ENCODE peak calls at places on chromosomes 16 and 17, in four cellular contexts. One of them, this sample, is unnamed. For H3K36me3, the result is how much of the 10 kb centered on the place peaks cover.

GRCh38 chr16:65773319-65773874 is 593.1 kb upstream of the CDH5 start:
- DNase-seq in WERI-Rb-1: no peak
- DNase-seq in breast epithelium: no peak
- DNase-seq in neural progenitor cell: no peak
- DNase-seq in this sample: peak

GRCh38 chr17:21161498-21162393 is 35.0 kb downstream of the DHRS7B start:
- DNase-seq in neural progenitor cell: no peak
- DNase-seq in WERI-Rb-1: no peak
- DNase-seq in breast epithelium: no peak
- DNase-seq in this sample: no peak

GRCh38 chr16:14510581-14510938 is 119.5 kb downstream of the PARN start:
- DNase-seq in breast epithelium: no peak
- DNase-seq in WERI-Rb-1: no peak
- DNase-seq in neural progenitor cell: no peak
- DNase-seq in this sample: no peak

GRCh38 chr17:64938925-64939474 is 19.7 kb upstream of the LRRC37A3 start:
- DNase-seq in neural progenitor cell: peak
- DNase-seq in breast epithelium: no peak
- DNase-seq in WERI-Rb-1: peak
- DNase-seq in this sample: peak

GRCh38 chr16:23508589-23509440 is 1.5 kb downstream of the GGA2 start:
- DNase-seq in breast epithelium: no peak
- DNase-seq in neural progenitor cell: peak
- DNase-seq in WERI-Rb-1: peak
- DNase-seq in this sample: peak

GRCh38 chr16:30567991-30568638 is 3.4 kb downstream of the ZNF688 start:
- DNase-seq in WERI-Rb-1: no peak
- DNase-seq in neural progenitor cell: no peak
- DNase-seq in breast epithelium: no peak
- DNase-seq in this sample: no peak

GRCh38 chr16:2954228-2954627 is 9.8 kb upstream of the KREMEN2 start:
- DNase-seq in breast epithelium: no peak
- DNase-seq in neural progenitor cell: no peak
- DNase-seq in WERI-Rb-1: peak
- DNase-seq in this sample: no peak

GRCh38 chr16:27195941-27196595 is 7.3 kb upstream of the KDM8 start:
- DNase-seq in WERI-Rb-1: no peak
- DNase-seq in neural progenitor cell: no peak
- DNase-seq in breast epithelium: no peak
- DNase-seq in this sample: no peak

GRCh38 chr17:48576479-48577309 is 1.5 kb downstream of the HOXB4 start:
- DNase-seq in WERI-Rb-1: no peak
- DNase-seq in breast epithelium: peak
- DNase-seq in neural progenitor cell: peak
- DNase-seq in this sample: peak

GRCh38 chr17:31582151-31582907 is 190.9 kb downstream of the RAB11FIP4 start:
- DNase-seq in neural progenitor cell: no peak
- DNase-seq in WERI-Rb-1: no peak
- DNase-seq in breast epithelium: peak
- DNase-seq in this sample: no peak

GRCh38 chr16:51989637-51990230 is 557.2 kb downstream of the TOX3 start:
- DNase-seq in breast epithelium: no peak
- DNase-seq in neural progenitor cell: no peak
- DNase-seq in WERI-Rb-1: no peak
- DNase-seq in this sample: no peak

GRCh38 chr16:64627288-64627687 is 494.6 kb downstream of the CDH11 start:
- DNase-seq in neural progenitor cell: peak
- DNase-seq in breast epithelium: no peak
- DNase-seq in WERI-Rb-1: no peak
- DNase-seq in this sample: peak

GRCh38 chr17:32912218-32912897 is 15.6 kb upstream of the TMEM98 start:
- DNase-seq in WERI-Rb-1: peak
- DNase-seq in breast epithelium: peak
- DNase-seq in neural progenitor cell: peak
- DNase-seq in this sample: no peak

GRCh38 chr17:66791337-66791736 is 43.6 kb upstream of the CACNG5 start:
- DNase-seq in breast epithelium: no peak
- DNase-seq in WERI-Rb-1: no peak
- DNase-seq in neural progenitor cell: no peak
- DNase-seq in this sample: peak

GRCh38 chr16:799111-799947 is 1.2 kb downstream of the GNG13 start:
- DNase-seq in neural progenitor cell: no peak
- DNase-seq in WERI-Rb-1: no peak
- DNase-seq in breast epithelium: no peak
- DNase-seq in this sample: peak

GRCh38 chr16:8798174-8798527 is 512 bp downstream of the PMM2 start:
- DNase-seq in neural progenitor cell: no peak
- DNase-seq in breast epithelium: no peak
- DNase-seq in WERI-Rb-1: no peak
- DNase-seq in this sample: no peak

GRCh38 chr16:80161799-80162380 is 378.9 kb upstream of the DYNLRB2 start:
- DNase-seq in WERI-Rb-1: no peak
- DNase-seq in neural progenitor cell: no peak
- DNase-seq in breast epithelium: no peak
- DNase-seq in this sample: no peak

GRCh38 chr17:67246648-67247415 is 1.8 kb upstream of the HELZ start:
- DNase-seq in neural progenitor cell: peak
- DNase-seq in breast epithelium: peak
- DNase-seq in WERI-Rb-1: peak
- DNase-seq in this sample: peak

GRCh38 chr16:78789556-78789955 is 690.1 kb downstream of the WWOX start:
- DNase-seq in breast epithelium: no peak
- DNase-seq in neural progenitor cell: no peak
- DNase-seq in WERI-Rb-1: no peak
- DNase-seq in this sample: no peak

GRCh38 chr17:17144916-17145665 is 61.0 kb downstream of the PLD6 start:
- DNase-seq in breast epithelium: no peak
- DNase-seq in neural progenitor cell: no peak
- DNase-seq in WERI-Rb-1: no peak
- DNase-seq in this sample: no peak

GRCh38 chr17:77107506-77108433 is 33.0 kb upstream of the SEC14L1 start:
- DNase-seq in breast epithelium: no peak
- DNase-seq in WERI-Rb-1: no peak
- DNase-seq in neural progenitor cell: no peak
- DNase-seq in this sample: no peak

GRCh38 chr17:29956225-29956624 is 14.8 kb downstream of the EFCAB5 start:
- DNase-seq in WERI-Rb-1: no peak
- DNase-seq in breast epithelium: no peak
- DNase-seq in neural progenitor cell: no peak
- DNase-seq in this sample: no peak

GRCh38 chr17:73179387-73179786 is 13.5 kb upstream of the COG1 start:
- DNase-seq in breast epithelium: no peak
- DNase-seq in WERI-Rb-1: no peak
- DNase-seq in neural progenitor cell: no peak
- DNase-seq in this sample: no peak

GRCh38 chr17:70318061-70318460 is 148.7 kb downstream of the KCNJ2 start:
- DNase-seq in neural progenitor cell: no peak
- DNase-seq in breast epithelium: no peak
- DNase-seq in WERI-Rb-1: no peak
- DNase-seq in this sample: no peak

GRCh38 chr17:2814499-2815341 is 18.5 kb downstream of the RAP1GAP2 start:
- DNase-seq in WERI-Rb-1: no peak
- DNase-seq in neural progenitor cell: no peak
- DNase-seq in breast epithelium: no peak
- DNase-seq in this sample: no peak

GRCh38 chr16:20484726-20485125 is 33.4 kb downstream of the ACSM2A start:
- DNase-seq in breast epithelium: no peak
- DNase-seq in neural progenitor cell: no peak
- DNase-seq in WERI-Rb-1: no peak
- DNase-seq in this sample: no peak

GRCh38 chr17:15263206-15263579 is 1.9 kb downstream of the PMP22 start:
- DNase-seq in neural progenitor cell: peak
- DNase-seq in breast epithelium: peak
- DNase-seq in WERI-Rb-1: no peak
- DNase-seq in this sample: peak

GRCh38 chr17:76689859-76690258 is 20.9 kb downstream of the MXRA7 start:
- DNase-seq in breast epithelium: no peak
- DNase-seq in WERI-Rb-1: no peak
- DNase-seq in neural progenitor cell: no peak
- DNase-seq in this sample: no peak

GRCh38 chr16:31094088-31094423 is 541 bp downstream of the VKORC1 start:
- DNase-seq in breast epithelium: no peak
- DNase-seq in neural progenitor cell: peak
- DNase-seq in WERI-Rb-1: no peak
- DNase-seq in this sample: peak

GRCh38 chr17:79842656-79843474 is 3.6 kb upstream of the CBX4 start:
- DNase-seq in neural progenitor cell: peak
- DNase-seq in breast epithelium: no peak
- DNase-seq in WERI-Rb-1: no peak
- DNase-seq in this sample: peak

GRCh38 chr17:79845601-79845949 is 6.3 kb upstream of the CBX4 start:
- DNase-seq in WERI-Rb-1: peak
- DNase-seq in neural progenitor cell: no peak
- DNase-seq in breast epithelium: no peak
- DNase-seq in this sample: no peak

GRCh38 chr17:79843475-79843916 is 4.3 kb upstream of the CBX4 start:
- DNase-seq in breast epithelium: no peak
- DNase-seq in WERI-Rb-1: no peak
- DNase-seq in neural progenitor cell: no peak
- DNase-seq in this sample: no peak

GRCh38 chr17:79843917-79844815 is 4.9 kb upstream of the CBX4 start:
- DNase-seq in breast epithelium: no peak
- DNase-seq in neural progenitor cell: peak
- DNase-seq in WERI-Rb-1: peak
- DNase-seq in this sample: peak

DNA sequence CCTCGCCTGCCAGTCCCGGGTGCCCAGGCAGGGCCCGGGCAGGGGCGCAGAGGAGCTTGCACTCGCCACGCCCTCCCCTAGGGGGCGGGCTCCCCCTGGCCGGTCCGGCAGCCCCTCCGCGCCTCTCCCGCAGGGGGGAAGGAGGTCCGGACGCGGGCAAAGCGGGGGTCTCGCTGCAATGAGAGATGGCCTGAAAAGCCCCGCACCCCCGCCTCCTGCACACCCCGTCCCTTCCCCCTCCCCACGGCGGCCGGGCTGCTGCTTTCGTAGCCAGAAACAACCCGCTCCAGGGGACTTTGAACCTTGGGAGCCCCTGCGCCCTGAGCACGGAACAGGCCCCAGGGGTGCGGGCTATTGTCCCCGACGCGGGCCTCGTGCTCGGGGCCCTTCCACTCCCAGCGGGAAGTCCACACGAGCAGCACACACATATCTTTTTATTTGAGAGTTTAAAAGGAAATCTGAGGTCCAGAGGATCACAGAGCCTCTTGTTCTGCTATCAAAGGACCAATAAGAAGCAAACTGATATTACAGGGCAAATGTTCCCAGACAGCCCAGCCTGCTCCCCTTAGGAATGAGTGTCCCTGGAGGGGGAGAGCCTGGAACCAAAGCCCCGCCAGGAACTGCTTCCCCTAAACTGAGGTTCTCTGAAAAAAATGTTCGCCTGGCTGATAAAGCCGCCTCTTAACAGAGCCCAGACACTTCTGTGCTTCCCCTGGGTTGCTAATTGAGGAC is 5.8 kb upstream of the CBX4 start:
- DNase-seq in neural progenitor cell: peak
- DNase-seq in WERI-Rb-1: peak
- DNase-seq in breast epithelium: no peak
- DNase-seq in this sample: peak
- H3K4me3 ChIP-seq in neural progenitor cell: peak
- H3K4me3 ChIP-seq in WERI-Rb-1: peak
- H3K4me3 ChIP-seq in breast epithelium: peak
- H3K4me3 ChIP-seq in this sample: peak

DNA sequence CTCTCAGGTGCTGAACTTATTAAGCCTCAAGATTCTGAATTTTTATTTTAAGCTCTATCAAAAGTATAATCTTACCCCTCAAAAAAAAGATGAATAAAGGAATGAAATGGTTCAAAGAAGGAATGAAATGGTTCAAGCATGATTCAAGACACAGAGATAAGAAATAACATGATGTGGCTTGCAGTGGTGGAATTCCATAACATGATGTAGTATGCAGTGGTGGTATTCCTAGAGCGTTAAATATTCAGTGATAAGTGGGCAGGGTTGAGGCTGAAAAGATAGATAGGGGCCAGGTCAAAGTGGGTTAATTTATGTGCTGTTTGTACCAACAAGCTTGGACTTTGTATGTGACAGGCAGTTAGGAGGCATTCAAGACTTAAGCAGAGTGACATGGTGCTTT is 29.5 kb downstream of the TNRC6A start:
- DNase-seq in neural progenitor cell: no peak
- DNase-seq in WERI-Rb-1: no peak
- DNase-seq in breast epithelium: no peak
- DNase-seq in this sample: no peak
- H3K36me3 ChIP-seq in neural progenitor cell: under half
- H3K36me3 ChIP-seq in WERI-Rb-1: under half
- H3K36me3 ChIP-seq in breast epithelium: under half
- H3K36me3 ChIP-seq in this sample: under half

DNA sequence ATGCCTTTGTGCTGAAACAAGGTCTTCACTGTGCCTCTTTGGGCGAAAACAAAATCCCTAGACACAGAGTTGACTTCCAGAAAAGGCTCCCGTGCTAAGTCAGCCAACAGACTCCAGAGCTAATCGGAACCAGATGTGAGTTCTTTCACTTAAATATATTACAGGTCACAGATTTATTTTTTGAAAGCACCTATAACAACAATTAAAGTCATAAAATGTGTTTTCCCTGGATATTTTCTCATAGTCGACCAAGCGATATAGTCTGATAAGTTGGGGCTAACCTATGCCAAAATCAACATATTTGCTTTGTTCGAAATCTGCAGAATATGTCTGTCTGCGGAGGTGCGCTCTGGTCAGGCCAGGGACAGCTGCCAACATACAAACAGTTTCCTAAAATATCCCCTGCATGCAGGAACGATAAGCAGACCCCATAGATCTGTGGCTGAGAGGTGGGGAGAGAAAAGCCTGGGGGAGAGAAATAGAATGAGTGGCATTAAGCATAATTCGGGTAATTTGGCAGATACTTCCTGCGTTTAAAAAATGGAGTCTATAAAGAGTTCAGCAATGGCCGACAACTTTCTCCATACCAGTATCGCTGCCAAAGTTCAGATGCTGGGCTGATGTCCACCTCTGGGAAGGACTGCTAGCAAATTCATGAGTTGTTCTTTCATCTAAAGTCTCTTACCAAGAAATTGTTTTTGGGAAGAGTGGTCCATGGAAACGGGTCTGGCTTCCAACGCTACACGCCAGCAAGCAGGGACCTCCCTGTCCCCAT is 50.8 kb upstream of the MYH10 start:
- DNase-seq in WERI-Rb-1: no peak
- DNase-seq in neural progenitor cell: no peak
- DNase-seq in breast epithelium: no peak
- DNase-seq in this sample: no peak
- H3K4me3 ChIP-seq in WERI-Rb-1: no peak
- H3K4me3 ChIP-seq in neural progenitor cell: no peak
- H3K4me3 ChIP-seq in breast epithelium: peak
- H3K4me3 ChIP-seq in this sample: no peak

DNA sequence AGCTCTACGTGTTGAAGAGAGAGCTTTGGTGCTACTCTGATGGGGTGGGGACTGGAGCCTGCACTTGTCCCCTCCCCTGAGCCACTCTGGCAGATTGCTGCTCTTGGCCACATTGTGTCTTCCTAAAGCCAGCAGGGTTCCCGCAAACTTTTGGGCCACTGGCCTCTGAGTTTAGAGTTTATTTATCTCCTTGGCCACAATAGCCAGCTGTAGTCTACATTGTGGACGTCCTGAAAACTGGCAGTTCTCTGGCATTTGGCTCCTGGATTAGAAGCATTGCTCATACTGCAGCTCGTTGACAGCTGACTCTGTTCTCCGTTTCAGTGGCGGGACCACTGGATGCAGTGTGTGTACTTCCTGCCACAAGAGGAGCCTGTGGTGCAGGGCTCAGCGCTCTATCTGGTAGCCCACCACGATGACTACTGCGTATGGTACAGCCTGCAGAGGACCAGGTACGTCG is 34.6 kb downstream of the PRMT7 start:
- DNase-seq in WERI-Rb-1: no peak
- DNase-seq in breast epithelium: no peak
- DNase-seq in neural progenitor cell: no peak
- DNase-seq in this sample: no peak
- H3K36me3 ChIP-seq in WERI-Rb-1: half or more
- H3K36me3 ChIP-seq in breast epithelium: under half
- H3K36me3 ChIP-seq in neural progenitor cell: under half
- H3K36me3 ChIP-seq in this sample: under half

This sample was measured in H7.